ENCODE peak calls at places on chromosomes 3 and 15, in four cellular contexts. H, M, Q and S are unnamed samples.

GRCh38 chr15:39267685-39268084 is 313.2 kb upstream of the THBS1 start:
- DNase-seq in H (no peak), M (no peak), Q (no peak), S (no peak)

GRCh38 chr15:53586815-53587214 is 172.6 kb downstream of the WDR72 start:
- DNase-seq in H (no peak), M (no peak), Q (no peak), S (peak)

GRCh38 chr15:79329186-79329611 is 18.3 kb downstream of the TMED3 start:
- DNase-seq in H (no peak), M (no peak), Q (no peak), S (no peak)

GRCh38 chr3:111926266-111926676 is 52.6 kb upstream of the ABHD10 start:
- DNase-seq in H (no peak), M (peak), Q (no peak), S (no peak)

GRCh38 chr3:144142151-144142855 is 170.7 kb downstream of the DIPK2A start:
- DNase-seq in H (no peak), M (no peak), Q (no peak), S (no peak)

GRCh38 chr3:26345613-26346012 is 277.0 kb upstream of the LRRC3B start:
- DNase-seq in H (no peak), M (no peak), Q (no peak), S (no peak)

GRCh38 chr3:126152458-126152857 is 27.9 kb downstream of the ALDH1L1 start:
- DNase-seq in H (no peak), M (no peak), Q (no peak), S (no peak)

GRCh38 chr3:98359993-98360675 is 6.5 kb downstream of the OR5K4 start:
- DNase-seq in H (no peak), M (no peak), Q (no peak), S (no peak)

GRCh38 chr15:66834863-66835557 is 133.0 kb downstream of the SMAD6 start:
- DNase-seq in H (no peak), M (no peak), Q (no peak), S (no peak)

GRCh38 chr3:176663819-176664218 is 533.5 kb downstream of the TBL1XR1 start:
- DNase-seq in H (no peak), M (peak), Q (no peak), S (no peak)

GRCh38 chr3:125340121-125340520 is 35.0 kb downstream of the ZNF148 start:
- DNase-seq in H (no peak), M (no peak), Q (no peak), S (no peak)

GRCh38 chr3:58640700-58641372 is 25.7 kb downstream of the FAM3D start:
- DNase-seq in H (no peak), M (no peak), Q (peak), S (peak)

GRCh38 chr3:14124223-14124614 is 451 bp downstream of the CHCHD4 start:
- DNase-seq in H (peak), M (peak), Q (peak), S (peak)

GRCh38 chr3:34305266-34305665 is 506.8 kb downstream of the PDCD6IP start:
- DNase-seq in H (no peak), M (no peak), Q (no peak), S (no peak)

GRCh38 chr15:48798319-48798718 is 12.6 kb downstream of the CEP152 start:
- DNase-seq in H (no peak), M (peak), Q (no peak), S (no peak)

GRCh38 chr3:113205481-113205880 is 5.9 kb upstream of the BOC start:
- DNase-seq in H (no peak), M (peak), Q (no peak), S (no peak)

GRCh38 chr3:178341636-178342035 is 194.6 kb upstream of the KCNMB2 start:
- DNase-seq in H (no peak), M (no peak), Q (no peak), S (no peak)

GRCh38 chr15:61013146-61013545 is 216.0 kb downstream of the RORA start:
- DNase-seq in H (no peak), M (no peak), Q (no peak), S (no peak)

GRCh38 chr15:27232876-27233275 is 261.9 kb downstream of the GABRG3 start:
- DNase-seq in H (no peak), M (no peak), Q (no peak), S (no peak)